ENCODE peak calls at places on chromosomes 12 and 14, in five cellular contexts. One of them, this sample, is unnamed.

GRCh38 chr12:57726151-57726883 is 12.2 kb downstream of the AGAP2 start:
- DNase-seq in pancreas: peak; percentile 79
- DNase-seq in WERI-Rb-1: peak; percentile 93
- DNase-seq in PC-3: peak; percentile 88
- DNase-seq in AG04450: peak; percentile 47
- DNase-seq in this sample: peak; percentile 100

GRCh38 chr14:73884438-73885190 is 2.0 kb upstream of the ZNF410 start:
- DNase-seq in PC-3: no peak
- DNase-seq in WERI-Rb-1: no peak
- DNase-seq in AG04450: no peak
- DNase-seq in pancreas: no peak
- DNase-seq in this sample: no peak

GRCh38 chr12:402127-402456 is 648 bp downstream of the CCDC77 start:
- DNase-seq in PC-3: peak; percentile 48
- DNase-seq in WERI-Rb-1: peak; percentile 29
- DNase-seq in AG04450: no peak
- DNase-seq in pancreas: no peak
- DNase-seq in this sample: peak; percentile 42

GRCh38 chr14:101598571-101599233 is 37.4 kb downstream of the DIO3 start:
- DNase-seq in WERI-Rb-1: no peak
- DNase-seq in PC-3: no peak
- DNase-seq in pancreas: no peak
- DNase-seq in AG04450: no peak
- DNase-seq in this sample: peak; percentile 27

GRCh38 chr14:103540816-103541493 is 12.0 kb downstream of the TRMT61A start:
- DNase-seq in PC-3: no peak
- DNase-seq in WERI-Rb-1: no peak
- DNase-seq in pancreas: no peak
- DNase-seq in AG04450: no peak
- DNase-seq in this sample: no peak

GRCh38 chr14:88960528-88960927 is 136.1 kb downstream of the TTC8 start:
- DNase-seq in WERI-Rb-1: no peak
- DNase-seq in PC-3: no peak
- DNase-seq in pancreas: peak; percentile 11
- DNase-seq in AG04450: no peak
- DNase-seq in this sample: no peak

GRCh38 chr12:24856541-24856940 is 92.4 kb downstream of the BCAT1 start:
- DNase-seq in pancreas: peak; percentile 30
- DNase-seq in PC-3: no peak
- DNase-seq in AG04450: no peak
- DNase-seq in WERI-Rb-1: no peak
- DNase-seq in this sample: no peak

GRCh38 chr14:65412881-65413738 is 580 bp downstream of the FUT8 start:
- DNase-seq in WERI-Rb-1: peak; percentile 23
- DNase-seq in PC-3: peak; percentile 48
- DNase-seq in AG04450: peak; percentile 34
- DNase-seq in pancreas: peak; percentile 8
- DNase-seq in this sample: peak; percentile 63

GRCh38 chr12:74537126-74537706 is 419 bp upstream of the ATXN7L3B start:
- DNase-seq in AG04450: peak; percentile 10
- DNase-seq in PC-3: peak; percentile 75
- DNase-seq in WERI-Rb-1: no peak
- DNase-seq in pancreas: no peak
- DNase-seq in this sample: no peak

GRCh38 chr12:1471224-1471623 is 123.2 kb downstream of the FBXL14 start:
- DNase-seq in AG04450: no peak
- DNase-seq in PC-3: peak; percentile 15
- DNase-seq in pancreas: no peak
- DNase-seq in WERI-Rb-1: no peak
- DNase-seq in this sample: no peak

GRCh38 chr14:95816539-95816938 is 60.1 kb upstream of the TUNAR start:
- DNase-seq in pancreas: no peak
- DNase-seq in WERI-Rb-1: no peak
- DNase-seq in AG04450: no peak
- DNase-seq in PC-3: no peak
- DNase-seq in this sample: no peak

GRCh38 chr12:113777751-113778150 is 188.4 kb downstream of the RBM19 start:
- DNase-seq in WERI-Rb-1: no peak
- DNase-seq in pancreas: no peak
- DNase-seq in AG04450: no peak
- DNase-seq in PC-3: peak; percentile 28
- DNase-seq in this sample: no peak

GRCh38 chr12:112344220-112344619 is 38.0 kb downstream of the HECTD4 start:
- DNase-seq in PC-3: no peak
- DNase-seq in WERI-Rb-1: no peak
- DNase-seq in AG04450: no peak
- DNase-seq in pancreas: no peak
- DNase-seq in this sample: no peak

GRCh38 chr14:90599748-90600507 is 203.1 kb downstream of the CALM1 start:
- DNase-seq in WERI-Rb-1: no peak
- DNase-seq in PC-3: peak; percentile 41
- DNase-seq in AG04450: no peak
- DNase-seq in pancreas: no peak
- DNase-seq in this sample: no peak

GRCh38 chr12:94644141-94644575 is 6.2 kb downstream of the TMCC3 start:
- DNase-seq in AG04450: no peak
- DNase-seq in WERI-Rb-1: no peak
- DNase-seq in PC-3: peak; percentile 77
- DNase-seq in pancreas: no peak
- DNase-seq in this sample: peak; percentile 50

GRCh38 chr12:126676426-126676825 is 1590.5 kb upstream of the TMEM132C start:
- DNase-seq in PC-3: peak; percentile 23
- DNase-seq in pancreas: no peak
- DNase-seq in WERI-Rb-1: no peak
- DNase-seq in AG04450: no peak
- DNase-seq in this sample: no peak

GRCh38 chr12:63400318-63400717 is 249.3 kb upstream of the AVPR1A start:
- DNase-seq in AG04450: no peak
- DNase-seq in WERI-Rb-1: no peak
- DNase-seq in PC-3: no peak
- DNase-seq in pancreas: no peak
- DNase-seq in this sample: no peak

GRCh38 chr14:101761881-101762529 is 496 bp downstream of the PPP2R5C start:
- DNase-seq in PC-3: peak; percentile 21
- DNase-seq in AG04450: no peak
- DNase-seq in pancreas: no peak
- DNase-seq in WERI-Rb-1: peak; percentile 16
- DNase-seq in this sample: peak; percentile 36

GRCh38 chr12:117501470-117501869 is 140.0 kb upstream of the NOS1 start:
- DNase-seq in WERI-Rb-1: peak; percentile 34
- DNase-seq in AG04450: no peak
- DNase-seq in pancreas: peak; percentile 76
- DNase-seq in PC-3: no peak
- DNase-seq in this sample: no peak

GRCh38 chr12:111178194-111179081 is 190.5 kb downstream of the PHETA1 start:
- DNase-seq in WERI-Rb-1: no peak
- DNase-seq in PC-3: no peak
- DNase-seq in AG04450: no peak
- DNase-seq in pancreas: no peak
- DNase-seq in this sample: no peak

GRCh38 chr14:64012720-64013119 is 159.9 kb downstream of the SYNE2 start:
- DNase-seq in PC-3: no peak
- DNase-seq in AG04450: no peak
- DNase-seq in WERI-Rb-1: no peak
- DNase-seq in pancreas: no peak
- DNase-seq in this sample: no peak

GRCh38 chr14:58732387-58732786 is 94.6 kb downstream of the DACT1 start:
- DNase-seq in PC-3: peak; percentile 66
- DNase-seq in WERI-Rb-1: no peak
- DNase-seq in AG04450: no peak
- DNase-seq in pancreas: no peak
- DNase-seq in this sample: no peak

GRCh38 chr14:50085570-50086315 is 30.6 kb downstream of the VCPKMT start:
- DNase-seq in PC-3: peak; percentile 53
- DNase-seq in AG04450: no peak
- DNase-seq in WERI-Rb-1: no peak
- DNase-seq in pancreas: no peak
- DNase-seq in this sample: peak; percentile 17

GRCh38 chr14:72652179-72652578 is 241.7 kb downstream of the DPF3 start:
- DNase-seq in pancreas: no peak
- DNase-seq in AG04450: no peak
- DNase-seq in PC-3: peak; percentile 53
- DNase-seq in WERI-Rb-1: no peak
- DNase-seq in this sample: peak; percentile 62

GRCh38 chr14:33676135-33676566 is 274.7 kb downstream of the EGLN3 start:
- DNase-seq in AG04450: no peak
- DNase-seq in pancreas: no peak
- DNase-seq in WERI-Rb-1: peak; percentile 84
- DNase-seq in PC-3: peak; percentile 78
- DNase-seq in this sample: peak; percentile 77

GRCh38 chr12:52956987-52957386 is 8.1 kb downstream of the KRT18 start:
- DNase-seq in AG04450: no peak
- DNase-seq in pancreas: no peak
- DNase-seq in WERI-Rb-1: peak; percentile 71
- DNase-seq in PC-3: no peak
- DNase-seq in this sample: no peak

GRCh38 chr14:39417014-39417413 is 15.2 kb downstream of the FBXO33 start:
- DNase-seq in pancreas: no peak
- DNase-seq in AG04450: no peak
- DNase-seq in WERI-Rb-1: peak; percentile 44
- DNase-seq in PC-3: peak; percentile 39
- DNase-seq in this sample: no peak

GRCh38 chr14:24364841-24365240 is 3.1 kb upstream of the NFATC4 start:
- DNase-seq in WERI-Rb-1: no peak
- DNase-seq in AG04450: no peak
- DNase-seq in pancreas: no peak
- DNase-seq in PC-3: no peak
- DNase-seq in this sample: no peak

GRCh38 chr12:13171921-13172859 is 24.3 kb upstream of the EMP1 start:
- DNase-seq in pancreas: peak; percentile 18
- DNase-seq in WERI-Rb-1: no peak
- DNase-seq in AG04450: no peak
- DNase-seq in PC-3: peak; percentile 64
- DNase-seq in this sample: peak; percentile 59

GRCh38 chr12:34108967-34109366 is 86.7 kb downstream of the ALG10 start:
- DNase-seq in WERI-Rb-1: no peak
- DNase-seq in pancreas: no peak
- DNase-seq in PC-3: no peak
- DNase-seq in AG04450: no peak
- DNase-seq in this sample: no peak

GRCh38 chr12:34107781-34108404 is 85.6 kb downstream of the ALG10 start:
- DNase-seq in pancreas: no peak
- DNase-seq in AG04450: no peak
- DNase-seq in PC-3: no peak
- DNase-seq in WERI-Rb-1: no peak
- DNase-seq in this sample: no peak

GRCh38 chr12:34107016-34107415 is 84.7 kb downstream of the ALG10 start:
- DNase-seq in AG04450: no peak
- DNase-seq in PC-3: no peak
- DNase-seq in pancreas: no peak
- DNase-seq in WERI-Rb-1: no peak
- DNase-seq in this sample: no peak

GRCh38 chr12:34109390-34109789 is 87.1 kb downstream of the ALG10 start:
- DNase-seq in AG04450: no peak
- DNase-seq in PC-3: no peak
- DNase-seq in pancreas: no peak
- DNase-seq in WERI-Rb-1: no peak
- DNase-seq in this sample: no peak

GRCh38 chr12:34108405-34108803 is 86.1 kb downstream of the ALG10 start:
- DNase-seq in PC-3: no peak
- DNase-seq in WERI-Rb-1: no peak
- DNase-seq in AG04450: no peak
- DNase-seq in pancreas: no peak
- DNase-seq in this sample: no peak
- H3K9me3 ChIP-seq in PC-3: no peaks in the 10 kb centered on the region
- H3K9me3 ChIP-seq in WERI-Rb-1: no peaks in the 10 kb centered on the region
- H3K9me3 ChIP-seq in AG04450: peaks cover 52% of the 10 kb centered on the region
- H3K9me3 ChIP-seq in pancreas: no peaks in the 10 kb centered on the region
- H3K9me3 ChIP-seq in this sample: peaks cover 6% of the 10 kb centered on the region

DNA sequence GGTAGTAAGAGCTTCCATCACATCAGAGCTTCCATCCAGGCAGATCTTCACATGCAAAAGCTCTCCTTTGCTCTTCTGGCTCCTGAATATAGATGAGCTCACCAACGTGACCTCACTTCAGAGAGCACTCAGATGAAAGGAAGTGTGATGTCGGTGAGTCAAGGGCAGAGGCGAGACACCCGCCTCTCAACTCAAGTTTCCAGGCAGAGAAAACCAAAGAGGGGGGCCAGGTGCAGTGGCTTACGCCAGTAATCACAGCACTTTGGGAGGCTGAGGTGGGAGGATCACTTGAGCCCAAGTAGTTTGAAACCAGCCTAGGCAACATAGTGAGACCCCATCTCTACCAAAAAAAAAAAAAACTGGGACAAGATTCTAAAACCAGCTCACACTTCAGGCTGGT is 126.9 kb downstream of the DUSP6 start:
- DNase-seq in pancreas: no peak
- DNase-seq in AG04450: no peak
- DNase-seq in PC-3: peak; percentile 86
- DNase-seq in WERI-Rb-1: no peak
- DNase-seq in this sample: no peak
- H3K4me3 ChIP-seq in pancreas: no peak overlapping the region
- H3K4me3 ChIP-seq in AG04450: no peak overlapping the region
- H3K4me3 ChIP-seq in PC-3: peak overlapping the region; percentile 16
- H3K4me3 ChIP-seq in WERI-Rb-1: no peak overlapping the region
- H3K4me3 ChIP-seq in this sample: no peak overlapping the region

GRCh38 chr12:116333402-116333801 is 55.9 kb upstream of the MED13L start:
- DNase-seq in pancreas: no peak
- DNase-seq in PC-3: no peak
- DNase-seq in AG04450: no peak
- DNase-seq in WERI-Rb-1: no peak
- DNase-seq in this sample: no peak
- H3K27ac ChIP-seq in pancreas: no peak overlapping the region
- H3K27ac ChIP-seq in PC-3: no peak overlapping the region
- H3K27ac ChIP-seq in AG04450: no peak overlapping the region
- H3K27ac ChIP-seq in WERI-Rb-1: no peak overlapping the region
- H3K27ac ChIP-seq in this sample: no peak overlapping the region

GRCh38 chr14:97900187-97900586 is 1103.0 kb downstream of the VRK1 start:
- DNase-seq in AG04450: no peak
- DNase-seq in WERI-Rb-1: no peak
- DNase-seq in pancreas: no peak
- DNase-seq in PC-3: no peak
- DNase-seq in this sample: no peak
- H3K9me3 ChIP-seq in AG04450: peaks cover 22% of the 10 kb centered on the region
- H3K9me3 ChIP-seq in WERI-Rb-1: no peaks in the 10 kb centered on the region
- H3K9me3 ChIP-seq in pancreas: no peaks in the 10 kb centered on the region
- H3K9me3 ChIP-seq in PC-3: no peaks in the 10 kb centered on the region
- H3K9me3 ChIP-seq in this sample: no peaks in the 10 kb centered on the region

GRCh38 chr12:46387697-46388096 is 15.1 kb upstream of the SLC38A2 start:
- DNase-seq in pancreas: no peak
- DNase-seq in PC-3: no peak
- DNase-seq in WERI-Rb-1: no peak
- DNase-seq in AG04450: no peak
- DNase-seq in this sample: no peak

GRCh38 chr12:46390304-46390703 is 17.7 kb upstream of the SLC38A2 start:
- DNase-seq in WERI-Rb-1: no peak
- DNase-seq in pancreas: no peak
- DNase-seq in PC-3: no peak
- DNase-seq in AG04450: no peak
- DNase-seq in this sample: no peak

GRCh38 chr12:46390881-46391280 is 18.3 kb upstream of the SLC38A2 start:
- DNase-seq in PC-3: no peak
- DNase-seq in AG04450: no peak
- DNase-seq in pancreas: no peak
- DNase-seq in WERI-Rb-1: no peak
- DNase-seq in this sample: no peak

GRCh38 chr12:46388427-46388992 is 15.9 kb upstream of the SLC38A2 start:
- DNase-seq in PC-3: peak; percentile 83
- DNase-seq in WERI-Rb-1: no peak
- DNase-seq in pancreas: no peak
- DNase-seq in AG04450: no peak
- DNase-seq in this sample: no peak

GRCh38 chr12:46389130-46389616 is 16.6 kb upstream of the SLC38A2 start:
- DNase-seq in pancreas: no peak
- DNase-seq in AG04450: no peak
- DNase-seq in WERI-Rb-1: no peak
- DNase-seq in PC-3: no peak
- DNase-seq in this sample: peak; percentile 77
- H3K4me3 ChIP-seq in pancreas: no peak overlapping the region
- H3K4me3 ChIP-seq in AG04450: no peak overlapping the region
- H3K4me3 ChIP-seq in WERI-Rb-1: no peak overlapping the region
- H3K4me3 ChIP-seq in PC-3: no peak overlapping the region
- H3K4me3 ChIP-seq in this sample: no peak overlapping the region